ENCODE peak calls at places on chromosomes 5 and 9, in eight cellular contexts. One of them, this sample, is unnamed.

GRCh38 chr5:37840036-37840909 is at the start of gene GDNF:
- DNase-seq in endothelial cell of umbilical vein: peak
- DNase-seq in GM12865: peak
- DNase-seq in dorsolateral prefrontal cortex: peak
- DNase-seq in kidney epithelial cell: no peak
- DNase-seq in heart right ventricle: no peak
- DNase-seq in esophagus muscularis mucosa: no peak
- DNase-seq in tibial artery: no peak
- DNase-seq in this sample: no peak

GRCh38 chr5:177094224-177095087 is 7.7 kb downstream of the FGFR4 start:
- DNase-seq in dorsolateral prefrontal cortex: no peak
- DNase-seq in tibial artery: no peak
- DNase-seq in GM12865: no peak
- DNase-seq in kidney epithelial cell: no peak
- DNase-seq in esophagus muscularis mucosa: no peak
- DNase-seq in endothelial cell of umbilical vein: no peak
- DNase-seq in heart right ventricle: peak
- DNase-seq in this sample: peak

GRCh38 chr9:95505676-95506437 is 10.9 kb downstream of the PTCH1 start:
- DNase-seq in endothelial cell of umbilical vein: peak
- DNase-seq in GM12865: peak
- DNase-seq in dorsolateral prefrontal cortex: peak
- DNase-seq in kidney epithelial cell: no peak
- DNase-seq in esophagus muscularis mucosa: no peak
- DNase-seq in heart right ventricle: peak
- DNase-seq in tibial artery: no peak
- DNase-seq in this sample: no peak

GRCh38 chr5:148120317-148120716 is 48.0 kb upstream of the SPINK14 start:
- DNase-seq in GM12865: no peak
- DNase-seq in dorsolateral prefrontal cortex: no peak
- DNase-seq in kidney epithelial cell: no peak
- DNase-seq in tibial artery: no peak
- DNase-seq in esophagus muscularis mucosa: no peak
- DNase-seq in heart right ventricle: no peak
- DNase-seq in endothelial cell of umbilical vein: no peak
- DNase-seq in this sample: no peak

GRCh38 chr9:131733601-131734061 is 6.2 kb downstream of the RAPGEF1 start:
- DNase-seq in kidney epithelial cell: peak
- DNase-seq in GM12865: peak
- DNase-seq in endothelial cell of umbilical vein: peak
- DNase-seq in tibial artery: no peak
- DNase-seq in esophagus muscularis mucosa: no peak
- DNase-seq in heart right ventricle: no peak
- DNase-seq in dorsolateral prefrontal cortex: no peak
- DNase-seq in this sample: no peak

GRCh38 chr5:72487151-72487550 is 20.1 kb downstream of the ZNF366 start:
- DNase-seq in tibial artery: no peak
- DNase-seq in GM12865: no peak
- DNase-seq in heart right ventricle: no peak
- DNase-seq in esophagus muscularis mucosa: no peak
- DNase-seq in dorsolateral prefrontal cortex: no peak
- DNase-seq in endothelial cell of umbilical vein: no peak
- DNase-seq in kidney epithelial cell: no peak
- DNase-seq in this sample: no peak

GRCh38 chr5:71653119-71653518 is 66.0 kb upstream of the CARTPT start:
- DNase-seq in heart right ventricle: no peak
- DNase-seq in esophagus muscularis mucosa: no peak
- DNase-seq in tibial artery: no peak
- DNase-seq in endothelial cell of umbilical vein: peak
- DNase-seq in dorsolateral prefrontal cortex: no peak
- DNase-seq in GM12865: no peak
- DNase-seq in kidney epithelial cell: peak
- DNase-seq in this sample: no peak

GRCh38 chr5:181052928-181053759 is 13.1 kb downstream of the BTNL9 start:
- DNase-seq in dorsolateral prefrontal cortex: no peak
- DNase-seq in esophagus muscularis mucosa: no peak
- DNase-seq in heart right ventricle: no peak
- DNase-seq in kidney epithelial cell: no peak
- DNase-seq in tibial artery: no peak
- DNase-seq in endothelial cell of umbilical vein: no peak
- DNase-seq in GM12865: peak
- DNase-seq in this sample: no peak

GRCh38 chr5:61182449-61182848 is 20.2 kb upstream of the SMIM15 start:
- DNase-seq in GM12865: no peak
- DNase-seq in heart right ventricle: no peak
- DNase-seq in dorsolateral prefrontal cortex: no peak
- DNase-seq in esophagus muscularis mucosa: no peak
- DNase-seq in tibial artery: no peak
- DNase-seq in kidney epithelial cell: no peak
- DNase-seq in endothelial cell of umbilical vein: peak
- DNase-seq in this sample: no peak

GRCh38 chr9:22457448-22457847 is 10.8 kb downstream of the DMRTA1 start:
- DNase-seq in GM12865: no peak
- DNase-seq in tibial artery: no peak
- DNase-seq in kidney epithelial cell: no peak
- DNase-seq in endothelial cell of umbilical vein: no peak
- DNase-seq in heart right ventricle: no peak
- DNase-seq in esophagus muscularis mucosa: no peak
- DNase-seq in dorsolateral prefrontal cortex: no peak
- DNase-seq in this sample: no peak

GRCh38 chr9:20884985-20885593 is 146.4 kb downstream of the HACD4 start:
- DNase-seq in esophagus muscularis mucosa: no peak
- DNase-seq in GM12865: peak
- DNase-seq in endothelial cell of umbilical vein: peak
- DNase-seq in dorsolateral prefrontal cortex: no peak
- DNase-seq in tibial artery: peak
- DNase-seq in kidney epithelial cell: no peak
- DNase-seq in heart right ventricle: peak
- DNase-seq in this sample: no peak

GRCh38 chr5:176810084-176810597 is at the start of gene UNC5A:
- DNase-seq in esophagus muscularis mucosa: no peak
- DNase-seq in kidney epithelial cell: no peak
- DNase-seq in tibial artery: no peak
- DNase-seq in dorsolateral prefrontal cortex: peak
- DNase-seq in heart right ventricle: peak
- DNase-seq in endothelial cell of umbilical vein: peak
- DNase-seq in GM12865: peak
- DNase-seq in this sample: no peak

GRCh38 chr5:178130576-178131445 is at the start of gene RMND5B:
- DNase-seq in tibial artery: peak
- DNase-seq in kidney epithelial cell: no peak
- DNase-seq in endothelial cell of umbilical vein: peak
- DNase-seq in GM12865: peak
- DNase-seq in heart right ventricle: peak
- DNase-seq in esophagus muscularis mucosa: no peak
- DNase-seq in dorsolateral prefrontal cortex: peak
- DNase-seq in this sample: peak

GRCh38 chr9:13778486-13779110 is 499.1 kb upstream of the MPDZ start:
- DNase-seq in kidney epithelial cell: no peak
- DNase-seq in tibial artery: no peak
- DNase-seq in GM12865: no peak
- DNase-seq in esophagus muscularis mucosa: no peak
- DNase-seq in heart right ventricle: no peak
- DNase-seq in endothelial cell of umbilical vein: no peak
- DNase-seq in dorsolateral prefrontal cortex: no peak
- DNase-seq in this sample: no peak

GRCh38 chr5:41415242-41415641 is 95.2 kb downstream of the PLCXD3 start:
- DNase-seq in kidney epithelial cell: no peak
- DNase-seq in dorsolateral prefrontal cortex: no peak
- DNase-seq in esophagus muscularis mucosa: no peak
- DNase-seq in heart right ventricle: no peak
- DNase-seq in endothelial cell of umbilical vein: no peak
- DNase-seq in GM12865: no peak
- DNase-seq in tibial artery: no peak
- DNase-seq in this sample: no peak

GRCh38 chr5:155631116-155631515 is 617.6 kb downstream of the KIF4B start:
- DNase-seq in heart right ventricle: no peak
- DNase-seq in dorsolateral prefrontal cortex: no peak
- DNase-seq in GM12865: no peak
- DNase-seq in esophagus muscularis mucosa: no peak
- DNase-seq in endothelial cell of umbilical vein: no peak
- DNase-seq in tibial artery: no peak
- DNase-seq in kidney epithelial cell: peak
- DNase-seq in this sample: no peak

GRCh38 chr5:159833846-159834245 is 82.4 kb upstream of the ADRA1B start:
- DNase-seq in kidney epithelial cell: no peak
- DNase-seq in GM12865: no peak
- DNase-seq in dorsolateral prefrontal cortex: no peak
- DNase-seq in esophagus muscularis mucosa: no peak
- DNase-seq in tibial artery: no peak
- DNase-seq in endothelial cell of umbilical vein: no peak
- DNase-seq in heart right ventricle: no peak
- DNase-seq in this sample: no peak

GRCh38 chr9:135032868-135033460 is 54.5 kb upstream of the OLFM1 start:
- DNase-seq in esophagus muscularis mucosa: no peak
- DNase-seq in tibial artery: no peak
- DNase-seq in heart right ventricle: no peak
- DNase-seq in dorsolateral prefrontal cortex: peak
- DNase-seq in kidney epithelial cell: no peak
- DNase-seq in GM12865: no peak
- DNase-seq in endothelial cell of umbilical vein: no peak
- DNase-seq in this sample: peak

GRCh38 chr5:168282120-168282519 is 9.3 kb upstream of the WWC1 start:
- DNase-seq in heart right ventricle: no peak
- DNase-seq in dorsolateral prefrontal cortex: no peak
- DNase-seq in kidney epithelial cell: no peak
- DNase-seq in GM12865: peak
- DNase-seq in endothelial cell of umbilical vein: no peak
- DNase-seq in esophagus muscularis mucosa: no peak
- DNase-seq in tibial artery: no peak
- DNase-seq in this sample: no peak

GRCh38 chr9:84670106-84670800 is 724 bp downstream of the NTRK2 start:
- DNase-seq in GM12865: no peak
- DNase-seq in dorsolateral prefrontal cortex: peak
- DNase-seq in endothelial cell of umbilical vein: no peak
- DNase-seq in esophagus muscularis mucosa: no peak
- DNase-seq in kidney epithelial cell: no peak
- DNase-seq in tibial artery: peak
- DNase-seq in heart right ventricle: no peak
- DNase-seq in this sample: peak

GRCh38 chr5:76958976-76959767 is 6.3 kb downstream of the CRHBP start:
- DNase-seq in endothelial cell of umbilical vein: peak
- DNase-seq in tibial artery: no peak
- DNase-seq in kidney epithelial cell: peak
- DNase-seq in heart right ventricle: no peak
- DNase-seq in dorsolateral prefrontal cortex: no peak
- DNase-seq in esophagus muscularis mucosa: no peak
- DNase-seq in GM12865: peak
- DNase-seq in this sample: no peak

GRCh38 chr9:129874261-129875101 is 39.2 kb downstream of the USP20 start:
- DNase-seq in esophagus muscularis mucosa: no peak
- DNase-seq in GM12865: no peak
- DNase-seq in kidney epithelial cell: no peak
- DNase-seq in tibial artery: no peak
- DNase-seq in heart right ventricle: no peak
- DNase-seq in dorsolateral prefrontal cortex: no peak
- DNase-seq in endothelial cell of umbilical vein: no peak
- DNase-seq in this sample: no peak

GRCh38 chr5:138177936-138178515 is 404 bp downstream of the BRD8 start:
- DNase-seq in endothelial cell of umbilical vein: peak
- DNase-seq in kidney epithelial cell: no peak
- DNase-seq in esophagus muscularis mucosa: no peak
- DNase-seq in dorsolateral prefrontal cortex: no peak
- DNase-seq in GM12865: peak
- DNase-seq in tibial artery: no peak
- DNase-seq in heart right ventricle: peak
- DNase-seq in this sample: no peak

GRCh38 chr5:171415115-171415730 is 4.2 kb upstream of the FGF18 start:
- DNase-seq in GM12865: no peak
- DNase-seq in tibial artery: no peak
- DNase-seq in heart right ventricle: no peak
- DNase-seq in endothelial cell of umbilical vein: no peak
- DNase-seq in dorsolateral prefrontal cortex: no peak
- DNase-seq in kidney epithelial cell: no peak
- DNase-seq in esophagus muscularis mucosa: peak
- DNase-seq in this sample: no peak

GRCh38 chr9:102778756-102779155 is 216.4 kb upstream of the CYLC2 start:
- DNase-seq in esophagus muscularis mucosa: no peak
- DNase-seq in kidney epithelial cell: no peak
- DNase-seq in heart right ventricle: no peak
- DNase-seq in endothelial cell of umbilical vein: no peak
- DNase-seq in dorsolateral prefrontal cortex: no peak
- DNase-seq in tibial artery: no peak
- DNase-seq in GM12865: no peak
- DNase-seq in this sample: no peak

GRCh38 chr5:139574641-139575312 is 13.6 kb downstream of the UBE2D2 start:
- DNase-seq in tibial artery: no peak
- DNase-seq in GM12865: peak
- DNase-seq in endothelial cell of umbilical vein: peak
- DNase-seq in esophagus muscularis mucosa: no peak
- DNase-seq in kidney epithelial cell: no peak
- DNase-seq in dorsolateral prefrontal cortex: no peak
- DNase-seq in heart right ventricle: no peak
- DNase-seq in this sample: no peak

GRCh38 chr5:159061834-159062530 is 37.7 kb downstream of the EBF1 start:
- DNase-seq in tibial artery: no peak
- DNase-seq in endothelial cell of umbilical vein: peak
- DNase-seq in GM12865: no peak
- DNase-seq in heart right ventricle: no peak
- DNase-seq in dorsolateral prefrontal cortex: no peak
- DNase-seq in esophagus muscularis mucosa: no peak
- DNase-seq in kidney epithelial cell: no peak
- DNase-seq in this sample: no peak

GRCh38 chr9:137168575-137168906 is 1.3 kb downstream of the LRRC26 start:
- DNase-seq in GM12865: peak
- DNase-seq in heart right ventricle: no peak
- DNase-seq in tibial artery: no peak
- DNase-seq in esophagus muscularis mucosa: no peak
- DNase-seq in dorsolateral prefrontal cortex: peak
- DNase-seq in kidney epithelial cell: no peak
- DNase-seq in endothelial cell of umbilical vein: no peak
- DNase-seq in this sample: no peak
- H3K4me3 ChIP-seq in GM12865: peak
- H3K4me3 ChIP-seq in heart right ventricle: peak
- H3K4me3 ChIP-seq in tibial artery: peak
- H3K4me3 ChIP-seq in esophagus muscularis mucosa: peak
- H3K4me3 ChIP-seq in dorsolateral prefrontal cortex: no peak
- H3K4me3 ChIP-seq in kidney epithelial cell: no peak
- H3K4me3 ChIP-seq in endothelial cell of umbilical vein: no peak
- H3K4me3 ChIP-seq in this sample: peak

GRCh38 chr9:136629879-136630661 is 32.6 kb upstream of the EGFL7 start:
- DNase-seq in kidney epithelial cell: no peak
- DNase-seq in GM12865: peak
- DNase-seq in endothelial cell of umbilical vein: peak
- DNase-seq in esophagus muscularis mucosa: no peak
- DNase-seq in heart right ventricle: no peak
- DNase-seq in tibial artery: no peak
- DNase-seq in dorsolateral prefrontal cortex: peak
- DNase-seq in this sample: no peak
- TF ChIP-seq CTCF in kidney epithelial cell: peak
- TF ChIP-seq CTCF in GM12865: peak
- TF ChIP-seq CTCF in endothelial cell of umbilical vein: peak
- TF ChIP-seq CTCF in esophagus muscularis mucosa: peak
- TF ChIP-seq CTCF in heart right ventricle: peak
- TF ChIP-seq CTCF in tibial artery: peak
- TF ChIP-seq CTCF in dorsolateral prefrontal cortex: peak
- TF ChIP-seq CTCF in this sample: no peak

GRCh38 chr5:55903121-55903701 is 52.1 kb downstream of the IL31RA start:
- DNase-seq in tibial artery: no peak
- DNase-seq in heart right ventricle: no peak
- DNase-seq in endothelial cell of umbilical vein: peak
- DNase-seq in kidney epithelial cell: no peak
- DNase-seq in esophagus muscularis mucosa: no peak
- DNase-seq in GM12865: peak
- DNase-seq in dorsolateral prefrontal cortex: no peak
- DNase-seq in this sample: no peak
- H3K4me3 ChIP-seq in tibial artery: no peak
- H3K4me3 ChIP-seq in heart right ventricle: no peak
- H3K4me3 ChIP-seq in endothelial cell of umbilical vein: no peak
- H3K4me3 ChIP-seq in kidney epithelial cell: no peak
- H3K4me3 ChIP-seq in esophagus muscularis mucosa: no peak
- H3K4me3 ChIP-seq in GM12865: peak
- H3K4me3 ChIP-seq in dorsolateral prefrontal cortex: no peak
- H3K4me3 ChIP-seq in this sample: no peak

GRCh38 chr5:92309336-92309991 is 926.3 kb upstream of the ARRDC3 start:
- DNase-seq in GM12865: peak
- DNase-seq in dorsolateral prefrontal cortex: no peak
- DNase-seq in tibial artery: no peak
- DNase-seq in kidney epithelial cell: no peak
- DNase-seq in endothelial cell of umbilical vein: peak
- DNase-seq in esophagus muscularis mucosa: no peak
- DNase-seq in heart right ventricle: no peak
- DNase-seq in this sample: no peak
- TF ChIP-seq CTCF in GM12865: peak
- TF ChIP-seq CTCF in dorsolateral prefrontal cortex: peak
- TF ChIP-seq CTCF in tibial artery: no peak
- TF ChIP-seq CTCF in kidney epithelial cell: peak
- TF ChIP-seq CTCF in endothelial cell of umbilical vein: peak
- TF ChIP-seq CTCF in esophagus muscularis mucosa: peak
- TF ChIP-seq CTCF in heart right ventricle: peak
- TF ChIP-seq CTCF in this sample: no peak